ENCODE peak calls at places on chromosomes 16 and 17, in five cellular contexts. Z, E, O, I and U are unnamed samples.

GRCh38 chr17:81401727-81402529 is 6.7 kb downstream of the BAHCC1 start:
- DNase-seq in Z (peak; percentile 69), E (no peak), O (no peak), I (peak; percentile 74), U (no peak)

GRCh38 chr17:42698736-42699414 is 16.5 kb downstream of the CNTNAP1 start:
- DNase-seq in Z (no peak), E (no peak), O (no peak), I (peak; percentile 72), U (peak; percentile 83)

GRCh38 chr16:30948956-30949654 is at the start of gene ORAI3:
- DNase-seq in Z (peak; percentile 53), E (no peak), O (no peak), I (peak; percentile 86), U (peak; percentile 70)

GRCh38 chr17:50114849-50115357 is 15.1 kb downstream of the SAMD14 start:
- DNase-seq in Z (peak; percentile 66), E (no peak), O (no peak), I (no peak), U (peak; percentile 56)

GRCh38 chr16:48366165-48367093 is 18.8 kb downstream of the SIAH1 start:
- DNase-seq in Z (peak; percentile 69), E (peak; percentile 68), O (no peak), I (no peak), U (peak; percentile 92)

GRCh38 chr16:27657811-27658210 is 107.9 kb downstream of the KATNIP start:
- DNase-seq in Z (no peak), E (no peak), O (no peak), I (no peak), U (no peak)

GRCh38 chr16:61324044-61324443 is 712.2 kb downstream of the CDH8 start:
- DNase-seq in Z (no peak), E (no peak), O (no peak), I (no peak), U (no peak)

GRCh38 chr17:45123930-45124796 is 8.2 kb downstream of the PLCD3 start:
- DNase-seq in Z (peak; percentile 95), E (no peak), O (no peak), I (peak; percentile 80), U (peak; percentile 32)

GRCh38 chr16:48126801-48127644 is 28.8 kb downstream of the ABCC12 start:
- DNase-seq in Z (peak; percentile 55), E (no peak), O (no peak), I (no peak), U (no peak)

GRCh38 chr17:7579001-7579838 is at the start of gene CD68:
- DNase-seq in Z (peak; percentile 97), E (no peak), O (peak; percentile 94), I (peak; percentile 85), U (peak; percentile 80)

GRCh38 chr16:15689290-15689689 is 39.2 kb downstream of the NDE1 start:
- DNase-seq in Z (no peak), E (no peak), O (no peak), I (no peak), U (no peak)

GRCh38 chr17:77905766-77906165 is 52.7 kb upstream of the TNRC6C start:
- DNase-seq in Z (no peak), E (no peak), O (no peak), I (no peak), U (no peak)

GRCh38 chr16:88339926-88340754 is 42.6 kb upstream of the ZNF469 start:
- DNase-seq in Z (no peak), E (no peak), O (no peak), I (no peak), U (no peak)

GRCh38 chr16:56479469-56479868 is 28.1 kb downstream of the OGFOD1 start:
- DNase-seq in Z (no peak), E (no peak), O (no peak), I (no peak), U (no peak)

GRCh38 chr17:47956818-47957590 is 679 bp downstream of the PRR15L start:
- DNase-seq in Z (no peak), E (no peak), O (no peak), I (no peak), U (no peak)

GRCh38 chr17:8126306-8127066 is 2.6 kb upstream of the HES7 start:
- DNase-seq in Z (peak; percentile 65), E (no peak), O (no peak), I (no peak), U (peak; percentile 58)

GRCh38 chr17:76585649-76586593 is at the start of gene ST6GALNAC2:
- DNase-seq in Z (peak; percentile 70), E (no peak), O (no peak), I (peak; percentile 78), U (peak; percentile 69)
- TF ChIP-seq POLR2A in Z (no peak), E (no peak), O (no peak), I (no peak), U (no peak)

GRCh38 chr16:89720520-89720858 is 209 bp downstream of the VPS9D1 start:
- DNase-seq in Z (no peak), E (no peak), O (peak; percentile 90), I (peak; percentile 65), U (no peak)
- TF ChIP-seq POLR2A in Z (no peak), E (no peak), O (no peak), I (no peak), U (no peak)

DNA sequence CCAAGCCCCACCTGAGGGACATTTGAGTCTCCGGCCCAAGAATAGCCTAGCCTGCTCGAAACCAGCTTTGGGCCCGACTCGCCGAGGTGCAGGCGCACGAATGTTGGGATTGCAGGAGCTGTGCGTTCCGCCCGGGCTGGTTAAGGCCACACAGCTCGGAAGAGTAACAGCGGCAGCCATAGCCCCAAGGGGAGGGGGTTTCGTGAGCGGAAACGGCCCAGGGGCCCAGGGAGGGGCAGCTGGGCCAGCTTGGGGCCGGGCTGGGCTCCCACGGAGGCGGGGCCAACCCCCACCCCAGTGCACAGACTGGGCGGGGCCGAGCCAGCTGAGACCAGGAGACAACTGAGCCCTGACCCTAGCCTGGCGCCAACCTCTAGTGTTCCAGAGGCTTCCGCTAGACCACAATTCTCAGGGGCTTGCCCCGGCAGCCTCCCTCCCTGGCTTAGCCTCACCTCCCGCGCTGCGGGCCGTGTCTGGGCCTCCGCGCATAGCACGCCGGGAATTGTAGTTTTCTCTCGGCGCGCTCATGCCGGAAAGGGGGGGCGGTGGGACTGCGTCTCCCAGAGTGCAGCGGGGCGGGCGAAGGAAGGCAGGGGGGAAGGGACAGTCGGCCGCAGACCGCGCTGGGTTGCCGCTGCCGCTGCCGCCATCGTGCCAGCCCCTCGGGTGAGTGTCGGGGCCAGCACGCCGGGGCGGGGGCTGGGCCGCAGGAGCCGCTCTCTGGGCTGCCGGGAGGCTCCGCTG is at the start of gene NUTF2:
- DNase-seq in Z (peak; percentile 93), E (peak; percentile 85), O (peak; percentile 99), I (peak; percentile 98), U (peak; percentile 96)
- TF ChIP-seq POLR2A in Z (peak; percentile 68), E (peak; percentile 88), O (peak; percentile 39), I (peak; percentile 70), U (peak; percentile 58)

GRCh38 chr17:37116802-37117201 is 168.0 kb downstream of the AATF start:
- DNase-seq in Z (no peak), E (no peak), O (no peak), I (no peak), U (no peak)
- TF ChIP-seq POLR2A in Z (no peak), E (no peak), O (no peak), I (no peak), U (no peak)